ENCODE peak calls at places on chromosomes 16 and 17, in five cellular contexts. E is epithelial cell of proximal tubule, M is uterus, R is B cell, D is heart left ventricle. Z is an unnamed sample.

GRCh38 chr17:72465191-72466024 is 344.6 kb downstream of the SOX9 start:
- DNase-seq in E (peak), M (no peak), R (no peak), D (no peak), Z (no peak)

GRCh38 chr17:62757518-62757951 is 50.6 kb downstream of the MARCHF10 start:
- DNase-seq in E (no peak), M (no peak), R (no peak), D (no peak), Z (no peak)

GRCh38 chr16:47853635-47854034 is 302.2 kb downstream of the ABCC12 start:
- DNase-seq in E (no peak), M (no peak), R (no peak), D (no peak), Z (no peak)

GRCh38 chr16:61194573-61194972 is 841.7 kb downstream of the CDH8 start:
- DNase-seq in E (no peak), M (no peak), R (no peak), D (no peak), Z (no peak)

GRCh38 chr17:39166437-39167335 is 725 bp upstream of the ARL5C start:
- DNase-seq in E (no peak), M (no peak), R (no peak), D (no peak), Z (no peak)

GRCh38 chr17:74159226-74159840 is 44.1 kb upstream of the RPL38 start:
- DNase-seq in E (no peak), M (no peak), R (no peak), D (no peak), Z (no peak)

GRCh38 chr17:7222093-7222971 is 2.6 kb downstream of the ACADVL start:
- DNase-seq in E (no peak), M (no peak), R (no peak), D (no peak), Z (no peak)

GRCh38 chr17:35931794-35932419 is 1.3 kb upstream of the RDM1 start:
- DNase-seq in E (no peak), M (peak), R (no peak), D (no peak), Z (no peak)

GRCh38 chr17:45171338-45172231 is 9.9 kb downstream of the HEXIM2 start:
- DNase-seq in E (no peak), M (peak), R (no peak), D (peak), Z (peak)

GRCh38 chr17:45431531-45432404 is 902 bp downstream of the ARHGAP27 start:
- DNase-seq in E (no peak), M (peak), R (peak), D (peak), Z (no peak)

GRCh38 chr16:21179126-21179982 is 20.9 kb downstream of the LDAF1 start:
- DNase-seq in E (no peak), M (no peak), R (no peak), D (no peak), Z (no peak)

GRCh38 chr16:3655791-3656490 is 1.4 kb downstream of the DNASE1 start:
- DNase-seq in E (no peak), M (no peak), R (no peak), D (no peak), Z (no peak)

GRCh38 chr17:51371732-51372151 is 111.4 kb downstream of the UTP18 start:
- DNase-seq in E (no peak), M (no peak), R (no peak), D (no peak), Z (peak)

GRCh38 chr16:4402439-4403132 is 13.8 kb downstream of the CORO7 start:
- DNase-seq in E (no peak), M (peak), R (peak), D (peak), Z (no peak)

GRCh38 chr17:32310927-32311568 is 30.9 kb downstream of the C17orf75 start:
- DNase-seq in E (no peak), M (no peak), R (no peak), D (no peak), Z (no peak)

GRCh38 chr16:19031738-19032137 is 35.7 kb upstream of the COQ7 start:
- DNase-seq in E (no peak), M (no peak), R (no peak), D (no peak), Z (no peak)

GRCh38 chr17:57913576-57914273 is 41.5 kb downstream of the CUEDC1 start:
- DNase-seq in E (no peak), M (no peak), R (no peak), D (no peak), Z (no peak)

GRCh38 chr16:46947900-46948547 is 25.4 kb downstream of the DNAJA2 start:
- DNase-seq in E (no peak), M (no peak), R (peak), D (no peak), Z (no peak)

GRCh38 chr16:73176577-73177013 is 128.7 kb upstream of the ZFHX3 start:
- DNase-seq in E (no peak), M (no peak), R (no peak), D (peak), Z (no peak)

GRCh38 chr16:77896357-77896972 is 108.1 kb downstream of the VAT1L start:
- DNase-seq in E (no peak), M (no peak), R (no peak), D (no peak), Z (no peak)

GRCh38 chr16:75073551-75074414 is 42.8 kb downstream of the LDHD start:
- DNase-seq in E (no peak), M (no peak), R (no peak), D (no peak), Z (no peak)

GRCh38 chr17:40958086-40958953 is 8.4 kb downstream of the KRT39 start:
- DNase-seq in E (no peak), M (no peak), R (no peak), D (no peak), Z (no peak)

GRCh38 chr17:58339775-58340622 is 11.4 kb upstream of the TSPOAP1 start:
- DNase-seq in E (no peak), M (no peak), R (no peak), D (no peak), Z (no peak)

GRCh38 chr17:55783684-55784245 is 32.9 kb downstream of the PCTP start:
- DNase-seq in E (no peak), M (peak), R (no peak), D (peak), Z (peak)

GRCh38 chr17:55784666-55785065 is 33.8 kb downstream of the PCTP start:
- DNase-seq in E (no peak), M (no peak), R (no peak), D (no peak), Z (no peak)

DNA sequence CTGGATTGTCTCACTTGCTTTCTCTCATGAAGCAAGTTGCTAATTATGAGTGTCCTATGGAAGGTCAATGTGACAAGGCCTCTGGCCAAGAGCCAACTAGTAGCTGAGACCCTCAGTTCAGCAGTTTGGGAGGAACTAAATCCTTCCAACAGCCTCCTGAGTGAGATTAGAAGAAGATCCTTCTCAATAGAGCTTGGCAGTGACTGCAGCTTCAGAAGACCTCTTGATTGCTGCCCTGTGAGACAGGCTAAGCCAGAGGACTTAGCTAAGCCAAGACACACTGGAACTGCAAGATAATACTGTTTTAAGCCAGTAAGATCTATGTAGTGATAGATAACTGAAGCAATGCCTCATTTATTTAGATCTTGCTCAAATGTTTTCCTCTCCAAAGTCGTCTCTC is 34.3 kb downstream of the PCTP start:
- DNase-seq in E (no peak), M (no peak), R (no peak), D (no peak), Z (no peak)
- TF ChIP-seq CTCF in E (no peak), M (no peak), R (no peak), D (no peak), Z (no peak)

GRCh38 chr16:2486645-2487516 is 12.0 kb downstream of the TBC1D24 start:
- DNase-seq in E (no peak), M (no peak), R (peak), D (peak), Z (peak)
- TF ChIP-seq CTCF in E (peak), M (no peak), R (peak), D (peak), Z (peak)

GRCh38 chr17:76539631-76540271 is at the start of gene PRCD:
- DNase-seq in E (no peak), M (no peak), R (no peak), D (no peak), Z (no peak)
- TF ChIP-seq CTCF in E (no peak), M (no peak), R (no peak), D (no peak), Z (no peak)

GRCh38 chr17:64209356-64209941 is 53.6 kb downstream of the TEX2 start:
- DNase-seq in E (no peak), M (no peak), R (no peak), D (no peak), Z (no peak)
- TF ChIP-seq CTCF in E (no peak), M (no peak), R (no peak), D (no peak), Z (no peak)

DNA sequence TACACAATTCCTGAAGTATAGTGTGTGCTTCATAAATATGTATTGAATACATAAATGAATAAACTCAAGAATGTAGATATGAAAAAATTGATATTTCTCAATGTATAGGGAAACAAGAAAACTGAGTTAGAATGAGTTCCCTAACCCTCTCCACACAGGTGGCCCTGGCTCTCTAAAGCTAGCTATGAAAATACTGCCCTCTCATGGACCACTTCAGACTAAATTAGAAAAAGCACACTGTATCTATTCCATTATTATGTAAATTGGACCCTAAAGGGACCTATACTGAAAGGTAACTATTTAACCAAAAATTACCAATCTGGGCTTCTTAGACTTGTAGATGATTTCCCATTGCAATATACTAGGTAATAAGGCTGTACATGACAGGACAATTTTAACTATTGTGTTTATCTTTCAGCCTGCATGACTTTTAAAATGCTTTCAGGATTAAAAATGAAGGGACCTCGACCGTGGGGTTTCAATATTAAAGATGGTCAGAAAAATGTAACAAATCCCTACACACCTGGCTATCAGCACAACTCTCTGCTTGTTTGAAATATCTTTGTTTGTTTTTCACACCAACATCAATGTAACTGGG is 672.5 kb upstream of the KIF2B start:
- DNase-seq in E (no peak), M (no peak), R (no peak), D (no peak), Z (no peak)
- TF ChIP-seq CTCF in E (peak), M (no peak), R (no peak), D (no peak), Z (no peak)

DNA sequence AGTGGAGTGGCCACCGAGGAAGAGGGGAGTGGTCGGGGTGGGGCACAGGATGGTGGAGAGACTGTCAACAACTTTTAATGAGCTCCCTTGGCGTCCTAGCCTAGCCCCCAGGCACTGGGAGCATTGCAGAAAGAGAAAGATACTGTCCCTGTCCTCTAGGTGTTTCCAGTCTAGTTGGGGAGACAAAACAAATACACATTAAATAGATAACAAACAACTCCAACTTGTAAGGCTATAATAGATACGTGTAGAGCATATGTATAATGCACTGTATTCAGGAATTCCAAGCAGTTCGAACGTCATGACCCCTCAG is 435 bp upstream of the UBE2O start:
- DNase-seq in E (no peak), M (no peak), R (no peak), D (no peak), Z (no peak)
- TF ChIP-seq CTCF in E (no peak), M (no peak), R (peak), D (no peak), Z (peak)

GRCh38 chr16:6032438-6032837 is 934.8 kb upstream of the EEF2KMT start:
- DNase-seq in E (no peak), M (no peak), R (no peak), D (no peak), Z (no peak)
- TF ChIP-seq CTCF in E (no peak), M (no peak), R (no peak), D (no peak), Z (no peak)

GRCh38 chr17:67203818-67204217 is 41.2 kb downstream of the HELZ start:
- DNase-seq in E (no peak), M (no peak), R (no peak), D (no peak), Z (no peak)

GRCh38 chr17:67196422-67196821 is 48.6 kb downstream of the HELZ start:
- DNase-seq in E (no peak), M (no peak), R (no peak), D (no peak), Z (no peak)

GRCh38 chr17:67202503-67202902 is 42.5 kb downstream of the HELZ start:
- DNase-seq in E (no peak), M (no peak), R (no peak), D (no peak), Z (no peak)

GRCh38 chr17:67198131-67198530 is 46.9 kb downstream of the HELZ start:
- DNase-seq in E (no peak), M (no peak), R (no peak), D (no peak), Z (no peak)

DNA sequence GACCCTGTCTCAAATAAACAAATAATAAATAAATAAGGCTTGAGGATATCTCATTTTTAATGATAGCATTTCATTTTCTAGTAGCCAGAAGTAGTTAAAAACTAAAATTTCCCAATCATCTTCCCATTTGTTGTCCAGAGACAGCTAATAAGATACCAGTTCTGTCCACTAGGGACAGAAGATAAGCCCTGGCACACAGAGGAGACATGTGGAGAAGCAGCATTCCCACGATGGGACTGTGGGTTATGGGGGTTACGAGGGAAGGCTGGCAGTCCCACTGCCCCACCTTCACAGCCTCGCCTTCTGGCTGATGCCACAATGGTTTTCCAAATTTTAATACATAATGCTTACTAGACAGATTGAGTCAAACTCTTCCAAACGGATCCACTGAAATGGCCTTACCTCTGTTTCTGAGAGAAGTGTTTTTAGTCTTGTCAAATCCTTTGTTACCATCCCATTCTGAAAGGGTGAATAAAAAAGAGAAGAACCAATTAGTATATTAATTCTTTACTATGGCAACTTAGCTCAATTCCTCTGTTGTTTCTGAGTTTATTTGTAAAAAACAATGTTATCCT is 44.2 kb downstream of the HELZ start:
- DNase-seq in E (no peak), M (no peak), R (no peak), D (no peak), Z (no peak)
- TF ChIP-seq CTCF in E (peak), M (no peak), R (peak), D (no peak), Z (peak)

GRCh38 chr16:27721548-27722265 is 171.8 kb downstream of the KATNIP start:
- DNase-seq in E (no peak), M (peak), R (no peak), D (peak), Z (no peak)

GRCh38 chr16:27718136-27718766 is 168.3 kb downstream of the KATNIP start:
- DNase-seq in E (no peak), M (no peak), R (no peak), D (no peak), Z (peak)

GRCh38 chr16:27717726-27718125 is 167.8 kb downstream of the KATNIP start:
- DNase-seq in E (no peak), M (no peak), R (no peak), D (no peak), Z (peak)

GRCh38 chr16:27720731-27721547 is 171.0 kb downstream of the KATNIP start:
- DNase-seq in E (no peak), M (peak), R (no peak), D (no peak), Z (peak)

GRCh38 chr16:27718767-27719445 is 169.0 kb downstream of the KATNIP start:
- DNase-seq in E (no peak), M (no peak), R (no peak), D (no peak), Z (peak)
- TF ChIP-seq CTCF in E (no peak), M (no peak), R (no peak), D (no peak), Z (no peak)

GRCh38 chr17:79840204-79840988 is 1.2 kb upstream of the CBX4 start:
- DNase-seq in E (no peak), M (peak), R (peak), D (no peak), Z (no peak)
- TF ChIP-seq CTCF in E (no peak), M (no peak), R (no peak), D (no peak), Z (no peak)